ENCODE peak calls at places on chromosome 10, in nine cellular contexts. S is ecto neural progenitor cell; M is hippocampal formation; O is activated CD4-positive, alpha-beta T cell treated with anti-CD3 and anti-CD28 coated beads, Interleukin-2, amount 50 U/mL, for 24 hours; G is HFFc6; J is GM18507; L is RWPE1; B is A172; H is GM19239. R is an unnamed sample.

GRCh38 chr10:103111031-103111917 is 81.8 kb downstream of the NT5C2 start:
- DNase-seq in G (peak), L (no peak), M (no peak), O (no peak), S (no peak), H (peak), B (no peak), J (no peak), R (no peak)

GRCh38 chr10:13787015-13787421 is 200.3 kb downstream of the PRPF18 start:
- DNase-seq in O (peak), J (peak), S (no peak), B (peak), G (no peak), L (peak), H (peak), M (no peak), R (no peak)

GRCh38 chr10:5976689-5977470 is 463 bp downstream of the IL15RA start:
- DNase-seq in H (peak), O (peak), S (peak), B (peak), L (peak), M (no peak), G (peak), J (peak), R (peak)

GRCh38 chr10:71468363-71469094 is 71.8 kb downstream of the CDH23 start:
- DNase-seq in M (no peak), S (no peak), B (no peak), O (no peak), H (no peak), L (no peak), G (no peak), J (no peak), R (no peak)

GRCh38 chr10:114188001-114188400 is 8.8 kb downstream of the TDRD1 start:
- DNase-seq in J (no peak), G (no peak), M (no peak), H (no peak), L (no peak), O (no peak), B (no peak), S (no peak), R (no peak)

GRCh38 chr10:110107887-110108286 is 99.5 kb upstream of the MXI1 start:
- DNase-seq in B (no peak), L (no peak), H (no peak), O (no peak), M (no peak), J (no peak), S (no peak), G (no peak), R (no peak)

GRCh38 chr10:104353325-104354048 is at the start of gene CFAP58:
- DNase-seq in S (peak), G (peak), M (peak), B (peak), O (peak), H (peak), J (peak), L (peak), R (peak)

GRCh38 chr10:112490543-112490942 is 43.5 kb downstream of the VTI1A start:
- DNase-seq in L (no peak), G (no peak), J (no peak), H (no peak), S (no peak), O (no peak), M (no peak), B (no peak), R (no peak)

GRCh38 chr10:35089641-35090161 is 440 bp downstream of the CUL2 start:
- DNase-seq in B (no peak), M (no peak), H (peak), J (peak), L (peak), O (no peak), G (no peak), S (no peak), R (no peak)

GRCh38 chr10:74113546-74113945 is 37.1 kb downstream of the AP3M1 start:
- DNase-seq in L (peak), G (peak), H (no peak), S (no peak), M (no peak), B (no peak), O (no peak), J (no peak), R (no peak)

GRCh38 chr10:117543245-117543998 is 876 bp downstream of the EMX2 start:
- DNase-seq in G (no peak), S (peak), L (no peak), M (no peak), B (no peak), O (no peak), J (no peak), H (no peak), R (no peak)

R was measured in esophagus muscularis mucosa.